ENCODE peak calls at places on chromosomes 11 and 22, in six cellular contexts. I is pons, K is endothelial cell, C is caudate nucleus, H is ACHN, E is HFF-Myc. F is an unnamed sample.

GRCh38 chr11:101169944-101170343 is 40.3 kb upstream of the PGR start:
- DNase-seq in I (no peak), K (no peak), C (no peak), H (no peak), E (no peak), F (no peak)

GRCh38 chr22:22248878-22249277 is 4.3 kb downstream of the VPREB1 start:
- DNase-seq in I (no peak), K (no peak), C (no peak), H (no peak), E (no peak), F (no peak)

GRCh38 chr11:104199041-104199440 is 35.1 kb upstream of the PDGFD start:
- DNase-seq in I (no peak), K (no peak), C (no peak), H (no peak), E (no peak), F (no peak)

GRCh38 chr11:103826856-103827255 is 209.6 kb upstream of the DDI1 start:
- DNase-seq in I (no peak), K (no peak), C (no peak), H (no peak), E (no peak), F (no peak)

GRCh38 chr11:76591416-76591815 is 79.1 kb downstream of the LRRC32 start:
- DNase-seq in I (no peak), K (no peak), C (no peak), H (no peak), E (no peak), F (peak; percentile 85)

GRCh38 chr11:65770951-65771567 is 9.7 kb downstream of the AP5B1 start:
- DNase-seq in I (no peak), K (no peak), C (no peak), H (no peak), E (no peak), F (no peak)

GRCh38 chr22:39958916-39959639 is 1.1 kb upstream of the TMA7B start:
- DNase-seq in I (no peak), K (no peak), C (no peak), H (no peak), E (no peak), F (no peak)

GRCh38 chr11:62427630-62428233 is 8.9 kb downstream of the SCGB1A1 start:
- DNase-seq in I (no peak), K (no peak), C (no peak), H (peak; percentile 14), E (no peak), F (no peak)

GRCh38 chr22:27576815-27577564 is 224.6 kb downstream of the MN1 start:
- DNase-seq in I (no peak), K (peak; percentile 13), C (no peak), H (no peak), E (no peak), F (no peak)